ENCODE peak calls at places on chromosomes 5 and 9, in seven cellular contexts. One of them, this sample, is unnamed.

GRCh38 chr9:6931913-6932312 is 174.1 kb downstream of the KDM4C start:
- DNase-seq in Peyer's patch: peak
- DNase-seq in skeletal muscle cell: peak
- DNase-seq in endothelial cell: no peak
- DNase-seq in RWPE2: peak
- DNase-seq in effector memory CD8-positive, alpha-beta T cell: no peak
- DNase-seq in activated CD8-positive, alpha-beta T cell treated with anti-CD3 and anti-CD28 coated beads, Interleukin-2, amount 10 ng/mL, durations not matched to agents 7 days and 5 days: peak
- DNase-seq in this sample: peak

GRCh38 chr5:67516959-67517358 is 320.4 kb upstream of the CD180 start:
- DNase-seq in Peyer's patch: no peak
- DNase-seq in skeletal muscle cell: peak
- DNase-seq in endothelial cell: no peak
- DNase-seq in RWPE2: no peak
- DNase-seq in effector memory CD8-positive, alpha-beta T cell: no peak
- DNase-seq in activated CD8-positive, alpha-beta T cell treated with anti-CD3 and anti-CD28 coated beads, Interleukin-2, amount 10 ng/mL, durations not matched to agents 7 days and 5 days: no peak
- DNase-seq in this sample: peak

GRCh38 chr9:33163433-33164137 is 3.6 kb downstream of the B4GALT1 start:
- DNase-seq in Peyer's patch: no peak
- DNase-seq in skeletal muscle cell: no peak
- DNase-seq in endothelial cell: no peak
- DNase-seq in RWPE2: no peak
- DNase-seq in effector memory CD8-positive, alpha-beta T cell: no peak
- DNase-seq in activated CD8-positive, alpha-beta T cell treated with anti-CD3 and anti-CD28 coated beads, Interleukin-2, amount 10 ng/mL, durations not matched to agents 7 days and 5 days: no peak
- DNase-seq in this sample: no peak

GRCh38 chr9:76787677-76788076 is 23.4 kb downstream of the PCA3 start:
- DNase-seq in Peyer's patch: no peak
- DNase-seq in skeletal muscle cell: no peak
- DNase-seq in endothelial cell: no peak
- DNase-seq in RWPE2: no peak
- DNase-seq in effector memory CD8-positive, alpha-beta T cell: no peak
- DNase-seq in activated CD8-positive, alpha-beta T cell treated with anti-CD3 and anti-CD28 coated beads, Interleukin-2, amount 10 ng/mL, durations not matched to agents 7 days and 5 days: no peak
- DNase-seq in this sample: no peak

GRCh38 chr9:70257512-70257911 is 1.3 kb upstream of the SMC5 start:
- DNase-seq in Peyer's patch: no peak
- DNase-seq in skeletal muscle cell: no peak
- DNase-seq in endothelial cell: no peak
- DNase-seq in RWPE2: no peak
- DNase-seq in effector memory CD8-positive, alpha-beta T cell: no peak
- DNase-seq in activated CD8-positive, alpha-beta T cell treated with anti-CD3 and anti-CD28 coated beads, Interleukin-2, amount 10 ng/mL, durations not matched to agents 7 days and 5 days: no peak
- DNase-seq in this sample: no peak

GRCh38 chr5:99032234-99033013 is 103.6 kb upstream of the CHD1 start:
- DNase-seq in Peyer's patch: peak
- DNase-seq in skeletal muscle cell: peak
- DNase-seq in endothelial cell: peak
- DNase-seq in RWPE2: no peak
- DNase-seq in effector memory CD8-positive, alpha-beta T cell: no peak
- DNase-seq in activated CD8-positive, alpha-beta T cell treated with anti-CD3 and anti-CD28 coated beads, Interleukin-2, amount 10 ng/mL, durations not matched to agents 7 days and 5 days: peak
- DNase-seq in this sample: peak

GRCh38 chr5:54663876-54664275 is 146.3 kb downstream of the SNX18 start:
- DNase-seq in Peyer's patch: no peak
- DNase-seq in skeletal muscle cell: peak
- DNase-seq in endothelial cell: no peak
- DNase-seq in RWPE2: no peak
- DNase-seq in effector memory CD8-positive, alpha-beta T cell: no peak
- DNase-seq in activated CD8-positive, alpha-beta T cell treated with anti-CD3 and anti-CD28 coated beads, Interleukin-2, amount 10 ng/mL, durations not matched to agents 7 days and 5 days: no peak
- DNase-seq in this sample: peak

GRCh38 chr9:121999556-121999955 is 93.6 kb downstream of the TTLL11 start:
- DNase-seq in Peyer's patch: no peak
- DNase-seq in skeletal muscle cell: no peak
- DNase-seq in endothelial cell: no peak
- DNase-seq in RWPE2: no peak
- DNase-seq in effector memory CD8-positive, alpha-beta T cell: no peak
- DNase-seq in activated CD8-positive, alpha-beta T cell treated with anti-CD3 and anti-CD28 coated beads, Interleukin-2, amount 10 ng/mL, durations not matched to agents 7 days and 5 days: peak
- DNase-seq in this sample: no peak

GRCh38 chr5:122313001-122313402 is 965 bp downstream of the SNCAIP start:
- DNase-seq in Peyer's patch: no peak
- DNase-seq in skeletal muscle cell: no peak
- DNase-seq in endothelial cell: peak
- DNase-seq in RWPE2: no peak
- DNase-seq in effector memory CD8-positive, alpha-beta T cell: no peak
- DNase-seq in activated CD8-positive, alpha-beta T cell treated with anti-CD3 and anti-CD28 coated beads, Interleukin-2, amount 10 ng/mL, durations not matched to agents 7 days and 5 days: no peak
- DNase-seq in this sample: peak

GRCh38 chr5:151078490-151079262 is 2.2 kb downstream of the TNIP1 start:
- DNase-seq in Peyer's patch: peak
- DNase-seq in skeletal muscle cell: no peak
- DNase-seq in endothelial cell: no peak
- DNase-seq in RWPE2: no peak
- DNase-seq in effector memory CD8-positive, alpha-beta T cell: peak
- DNase-seq in activated CD8-positive, alpha-beta T cell treated with anti-CD3 and anti-CD28 coated beads, Interleukin-2, amount 10 ng/mL, durations not matched to agents 7 days and 5 days: peak
- DNase-seq in this sample: no peak

GRCh38 chr9:107707419-107707837 is 217.9 kb upstream of the KLF4 start:
- DNase-seq in Peyer's patch: no peak
- DNase-seq in skeletal muscle cell: peak
- DNase-seq in endothelial cell: no peak
- DNase-seq in RWPE2: no peak
- DNase-seq in effector memory CD8-positive, alpha-beta T cell: no peak
- DNase-seq in activated CD8-positive, alpha-beta T cell treated with anti-CD3 and anti-CD28 coated beads, Interleukin-2, amount 10 ng/mL, durations not matched to agents 7 days and 5 days: no peak
- DNase-seq in this sample: peak

GRCh38 chr9:95722141-95722540 is 153.3 kb upstream of the ERCC6L2 start:
- DNase-seq in Peyer's patch: no peak
- DNase-seq in skeletal muscle cell: no peak
- DNase-seq in endothelial cell: no peak
- DNase-seq in RWPE2: no peak
- DNase-seq in effector memory CD8-positive, alpha-beta T cell: no peak
- DNase-seq in activated CD8-positive, alpha-beta T cell treated with anti-CD3 and anti-CD28 coated beads, Interleukin-2, amount 10 ng/mL, durations not matched to agents 7 days and 5 days: no peak
- DNase-seq in this sample: no peak

GRCh38 chr5:96924016-96924443 is 11.8 kb upstream of the LNPEP start:
- DNase-seq in Peyer's patch: no peak
- DNase-seq in skeletal muscle cell: no peak
- DNase-seq in endothelial cell: no peak
- DNase-seq in RWPE2: no peak
- DNase-seq in effector memory CD8-positive, alpha-beta T cell: no peak
- DNase-seq in activated CD8-positive, alpha-beta T cell treated with anti-CD3 and anti-CD28 coated beads, Interleukin-2, amount 10 ng/mL, durations not matched to agents 7 days and 5 days: no peak
- DNase-seq in this sample: no peak

GRCh38 chr9:37999501-38000189 is 69.4 kb downstream of the SHB start:
- DNase-seq in Peyer's patch: no peak
- DNase-seq in skeletal muscle cell: no peak
- DNase-seq in endothelial cell: no peak
- DNase-seq in RWPE2: no peak
- DNase-seq in effector memory CD8-positive, alpha-beta T cell: no peak
- DNase-seq in activated CD8-positive, alpha-beta T cell treated with anti-CD3 and anti-CD28 coated beads, Interleukin-2, amount 10 ng/mL, durations not matched to agents 7 days and 5 days: no peak
- DNase-seq in this sample: no peak

GRCh38 chr9:70484232-70485130 is 70.0 kb upstream of the KLF9 start:
- DNase-seq in Peyer's patch: peak
- DNase-seq in skeletal muscle cell: no peak
- DNase-seq in endothelial cell: peak
- DNase-seq in RWPE2: no peak
- DNase-seq in effector memory CD8-positive, alpha-beta T cell: peak
- DNase-seq in activated CD8-positive, alpha-beta T cell treated with anti-CD3 and anti-CD28 coated beads, Interleukin-2, amount 10 ng/mL, durations not matched to agents 7 days and 5 days: no peak
- DNase-seq in this sample: peak

GRCh38 chr9:137315581-137316011 is 13.5 kb upstream of the NRARP start:
- DNase-seq in Peyer's patch: peak
- DNase-seq in skeletal muscle cell: no peak
- DNase-seq in endothelial cell: no peak
- DNase-seq in RWPE2: no peak
- DNase-seq in effector memory CD8-positive, alpha-beta T cell: no peak
- DNase-seq in activated CD8-positive, alpha-beta T cell treated with anti-CD3 and anti-CD28 coated beads, Interleukin-2, amount 10 ng/mL, durations not matched to agents 7 days and 5 days: no peak
- DNase-seq in this sample: no peak

GRCh38 chr9:129979346-129979745 is 63.6 kb downstream of the FNBP1 start:
- DNase-seq in Peyer's patch: no peak
- DNase-seq in skeletal muscle cell: no peak
- DNase-seq in endothelial cell: no peak
- DNase-seq in RWPE2: no peak
- DNase-seq in effector memory CD8-positive, alpha-beta T cell: no peak
- DNase-seq in activated CD8-positive, alpha-beta T cell treated with anti-CD3 and anti-CD28 coated beads, Interleukin-2, amount 10 ng/mL, durations not matched to agents 7 days and 5 days: no peak
- DNase-seq in this sample: no peak

GRCh38 chr9:125851971-125852370 is 104.8 kb downstream of the PBX3 start:
- DNase-seq in Peyer's patch: no peak
- DNase-seq in skeletal muscle cell: no peak
- DNase-seq in endothelial cell: no peak
- DNase-seq in RWPE2: no peak
- DNase-seq in effector memory CD8-positive, alpha-beta T cell: no peak
- DNase-seq in activated CD8-positive, alpha-beta T cell treated with anti-CD3 and anti-CD28 coated beads, Interleukin-2, amount 10 ng/mL, durations not matched to agents 7 days and 5 days: no peak
- DNase-seq in this sample: no peak

GRCh38 chr5:1762121-1762877 is 37.3 kb downstream of the MRPL36 start:
- DNase-seq in Peyer's patch: peak
- DNase-seq in skeletal muscle cell: no peak
- DNase-seq in endothelial cell: no peak
- DNase-seq in RWPE2: peak
- DNase-seq in effector memory CD8-positive, alpha-beta T cell: no peak
- DNase-seq in activated CD8-positive, alpha-beta T cell treated with anti-CD3 and anti-CD28 coated beads, Interleukin-2, amount 10 ng/mL, durations not matched to agents 7 days and 5 days: no peak
- DNase-seq in this sample: no peak

GRCh38 chr5:133944263-133945230 is 23.9 kb downstream of the C5orf15 start:
- DNase-seq in Peyer's patch: peak
- DNase-seq in skeletal muscle cell: no peak
- DNase-seq in endothelial cell: peak
- DNase-seq in RWPE2: no peak
- DNase-seq in effector memory CD8-positive, alpha-beta T cell: no peak
- DNase-seq in activated CD8-positive, alpha-beta T cell treated with anti-CD3 and anti-CD28 coated beads, Interleukin-2, amount 10 ng/mL, durations not matched to agents 7 days and 5 days: peak
- DNase-seq in this sample: no peak

GRCh38 chr5:103366938-103367549 is 108.5 kb downstream of the MACIR start:
- DNase-seq in Peyer's patch: no peak
- DNase-seq in skeletal muscle cell: no peak
- DNase-seq in endothelial cell: no peak
- DNase-seq in RWPE2: no peak
- DNase-seq in effector memory CD8-positive, alpha-beta T cell: no peak
- DNase-seq in activated CD8-positive, alpha-beta T cell treated with anti-CD3 and anti-CD28 coated beads, Interleukin-2, amount 10 ng/mL, durations not matched to agents 7 days and 5 days: no peak
- DNase-seq in this sample: no peak

This sample was measured in HS-5.